ENCODE peak calls at places on chromosome 11, in four cellular contexts. One of them, this sample, is unnamed.

GRCh38 chr11:73262851-73263495 is 9.2 kb upstream of the P2RY6 start:
- DNase-seq in fibroblast of lung: peak; percentile 40
- DNase-seq in CD4-positive, CD25-positive, alpha-beta regulatory T cell: no peak
- DNase-seq in Panc1: no peak
- DNase-seq in this sample: no peak

GRCh38 chr11:58330861-58331260 is 28.0 kb downstream of the OR5B17 start:
- DNase-seq in Panc1: no peak
- DNase-seq in CD4-positive, CD25-positive, alpha-beta regulatory T cell: no peak
- DNase-seq in fibroblast of lung: peak; percentile 81
- DNase-seq in this sample: peak; percentile 32

GRCh38 chr11:62125881-62126280 is 2.1 kb downstream of the INCENP start:
- DNase-seq in CD4-positive, CD25-positive, alpha-beta regulatory T cell: no peak
- DNase-seq in fibroblast of lung: no peak
- DNase-seq in Panc1: no peak
- DNase-seq in this sample: no peak

GRCh38 chr11:34640050-34640971 is 19.4 kb downstream of the EHF start:
- DNase-seq in fibroblast of lung: no peak
- DNase-seq in Panc1: no peak
- DNase-seq in CD4-positive, CD25-positive, alpha-beta regulatory T cell: no peak
- DNase-seq in this sample: peak; percentile 71

GRCh38 chr11:1234771-1235614 is 12.1 kb downstream of the MUC5B start:
- DNase-seq in CD4-positive, CD25-positive, alpha-beta regulatory T cell: no peak
- DNase-seq in Panc1: no peak
- DNase-seq in fibroblast of lung: no peak
- DNase-seq in this sample: no peak

GRCh38 chr11:122656631-122657101 is 1.1 kb downstream of the UBASH3B start:
- DNase-seq in CD4-positive, CD25-positive, alpha-beta regulatory T cell: peak; percentile 50
- DNase-seq in fibroblast of lung: peak; percentile 41
- DNase-seq in Panc1: no peak
- DNase-seq in this sample: peak; percentile 46

GRCh38 chr11:119854521-119854920 is 125.5 kb upstream of the NECTIN1 start:
- DNase-seq in fibroblast of lung: no peak
- DNase-seq in CD4-positive, CD25-positive, alpha-beta regulatory T cell: no peak
- DNase-seq in Panc1: no peak
- DNase-seq in this sample: no peak

GRCh38 chr11:66472054-66472453 is 5.3 kb downstream of the PELI3 start:
- DNase-seq in CD4-positive, CD25-positive, alpha-beta regulatory T cell: no peak
- DNase-seq in Panc1: no peak
- DNase-seq in fibroblast of lung: no peak
- DNase-seq in this sample: no peak

GRCh38 chr11:119538748-119539147 is 115.8 kb upstream of the THY1 start:
- DNase-seq in Panc1: no peak
- DNase-seq in CD4-positive, CD25-positive, alpha-beta regulatory T cell: no peak
- DNase-seq in fibroblast of lung: no peak
- DNase-seq in this sample: no peak

GRCh38 chr11:11810764-11811726 is 30.7 kb upstream of the USP47 start:
- DNase-seq in Panc1: no peak
- DNase-seq in fibroblast of lung: no peak
- DNase-seq in CD4-positive, CD25-positive, alpha-beta regulatory T cell: no peak
- DNase-seq in this sample: no peak

GRCh38 chr11:40508307-40508706 is 951.1 kb downstream of the LRRC4C start:
- DNase-seq in CD4-positive, CD25-positive, alpha-beta regulatory T cell: no peak
- DNase-seq in fibroblast of lung: no peak
- DNase-seq in Panc1: no peak
- DNase-seq in this sample: no peak

GRCh38 chr11:117171648-117172051 is 6.9 kb upstream of the SIDT2 start:
- DNase-seq in fibroblast of lung: peak; percentile 62
- DNase-seq in CD4-positive, CD25-positive, alpha-beta regulatory T cell: no peak
- DNase-seq in Panc1: no peak
- DNase-seq in this sample: no peak

GRCh38 chr11:117170210-117170609 is 8.3 kb upstream of the SIDT2 start:
- DNase-seq in fibroblast of lung: peak; percentile 23
- DNase-seq in CD4-positive, CD25-positive, alpha-beta regulatory T cell: no peak
- DNase-seq in Panc1: no peak
- DNase-seq in this sample: no peak

GRCh38 chr11:117169726-117170125 is 8.8 kb upstream of the SIDT2 start:
- DNase-seq in CD4-positive, CD25-positive, alpha-beta regulatory T cell: no peak
- DNase-seq in fibroblast of lung: no peak
- DNase-seq in Panc1: no peak
- DNase-seq in this sample: no peak

GRCh38 chr11:117172678-117173421 is 5.7 kb upstream of the SIDT2 start:
- DNase-seq in fibroblast of lung: no peak
- DNase-seq in Panc1: no peak
- DNase-seq in CD4-positive, CD25-positive, alpha-beta regulatory T cell: no peak
- DNase-seq in this sample: peak; percentile 28

GRCh38 chr11:117171007-117171647 is 7.4 kb upstream of the SIDT2 start:
- DNase-seq in Panc1: no peak
- DNase-seq in CD4-positive, CD25-positive, alpha-beta regulatory T cell: no peak
- DNase-seq in fibroblast of lung: no peak
- DNase-seq in this sample: no peak
- H3K27ac ChIP-seq in Panc1: no peak overlapping the region
- H3K27ac ChIP-seq in CD4-positive, CD25-positive, alpha-beta regulatory T cell: no peak overlapping the region
- H3K27ac ChIP-seq in fibroblast of lung: no peak overlapping the region
- H3K27ac ChIP-seq in this sample: no peak overlapping the region

GRCh38 chr11:31810779-31811647 is at the start of gene PAX6:
- DNase-seq in CD4-positive, CD25-positive, alpha-beta regulatory T cell: peak; percentile 61
- DNase-seq in fibroblast of lung: peak; percentile 100
- DNase-seq in Panc1: no peak
- DNase-seq in this sample: no peak
- H3K27ac ChIP-seq in CD4-positive, CD25-positive, alpha-beta regulatory T cell: no peak within 1 kb of the TSS
- H3K27ac ChIP-seq in fibroblast of lung: no peak within 1 kb of the TSS
- H3K27ac ChIP-seq in Panc1: no peak within 1 kb of the TSS
- H3K27ac ChIP-seq in this sample: no peak within 1 kb of the TSS

GRCh38 chr11:64620286-64620962 is 29.4 kb downstream of the SLC22A12 start:
- DNase-seq in Panc1: no peak
- DNase-seq in fibroblast of lung: no peak
- DNase-seq in CD4-positive, CD25-positive, alpha-beta regulatory T cell: peak; percentile 2
- DNase-seq in this sample: no peak
- H3K27ac ChIP-seq in Panc1: no peak overlapping the region
- H3K27ac ChIP-seq in fibroblast of lung: no peak overlapping the region
- H3K27ac ChIP-seq in CD4-positive, CD25-positive, alpha-beta regulatory T cell: no peak overlapping the region
- H3K27ac ChIP-seq in this sample: no peak overlapping the region

GRCh38 chr11:116849491-116849890 is 12.1 kb upstream of the APOA1 start:
- DNase-seq in CD4-positive, CD25-positive, alpha-beta regulatory T cell: no peak
- DNase-seq in Panc1: no peak
- DNase-seq in fibroblast of lung: no peak
- DNase-seq in this sample: no peak

GRCh38 chr11:116853461-116854073 is 16.1 kb upstream of the APOA1 start:
- DNase-seq in Panc1: peak; percentile 41
- DNase-seq in CD4-positive, CD25-positive, alpha-beta regulatory T cell: peak; percentile 96
- DNase-seq in fibroblast of lung: peak; percentile 97
- DNase-seq in this sample: peak; percentile 97

GRCh38 chr11:116851631-116852030 is 14.2 kb upstream of the APOA1 start:
- DNase-seq in CD4-positive, CD25-positive, alpha-beta regulatory T cell: peak; percentile 80
- DNase-seq in Panc1: no peak
- DNase-seq in fibroblast of lung: peak; percentile 26
- DNase-seq in this sample: no peak

GRCh38 chr11:116855413-116855812 is 18.0 kb upstream of the APOA1 start:
- DNase-seq in Panc1: no peak
- DNase-seq in CD4-positive, CD25-positive, alpha-beta regulatory T cell: peak; percentile 61
- DNase-seq in fibroblast of lung: no peak
- DNase-seq in this sample: no peak

DNA sequence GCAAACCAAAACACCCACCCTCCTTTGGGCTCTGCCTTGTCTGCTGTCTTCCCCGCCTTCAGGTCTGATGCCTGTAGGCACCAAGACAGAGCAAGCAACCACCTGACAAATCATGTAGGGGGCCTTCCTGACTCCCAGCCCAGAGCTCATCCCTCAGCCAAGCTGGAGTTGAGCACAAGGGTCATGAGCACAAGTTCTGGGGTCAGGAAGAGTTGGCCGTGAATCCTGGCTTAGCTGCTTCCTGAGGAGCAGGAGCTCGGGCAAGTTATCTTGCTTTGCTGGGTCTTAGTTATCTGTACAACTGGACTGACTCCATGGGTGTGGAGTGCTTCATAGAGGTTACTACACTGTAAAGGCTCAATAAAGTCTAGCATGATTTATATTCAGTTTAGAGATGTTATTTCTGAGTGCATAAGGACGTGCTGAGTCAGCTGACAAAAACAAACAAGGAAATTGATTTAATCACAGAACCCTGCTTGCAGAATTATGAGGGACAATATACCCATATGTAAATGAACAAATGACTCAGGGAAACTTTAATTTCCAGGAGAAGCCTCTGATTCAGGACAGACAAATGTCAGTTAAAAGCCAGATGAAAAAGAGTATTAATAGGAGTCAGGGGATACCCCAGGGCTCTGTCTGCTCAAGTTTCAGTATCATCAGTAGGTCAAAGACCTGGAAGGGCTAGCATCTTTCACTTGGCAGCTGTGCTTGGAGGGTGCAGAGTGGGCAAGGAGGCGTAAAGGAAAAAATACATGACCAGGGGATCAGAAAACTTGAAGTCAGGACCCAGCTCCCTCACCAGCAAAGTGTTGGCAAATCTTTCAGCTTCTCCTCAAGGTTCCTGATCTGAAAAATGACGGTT is 15.1 kb upstream of the APOA1 start:
- DNase-seq in fibroblast of lung: peak; percentile 56
- DNase-seq in Panc1: no peak
- DNase-seq in CD4-positive, CD25-positive, alpha-beta regulatory T cell: peak; percentile 31
- DNase-seq in this sample: peak; percentile 41
- H3K27ac ChIP-seq in fibroblast of lung: peak overlapping the region; percentile 48
- H3K27ac ChIP-seq in Panc1: no peak overlapping the region
- H3K27ac ChIP-seq in CD4-positive, CD25-positive, alpha-beta regulatory T cell: peak overlapping the region; percentile 85
- H3K27ac ChIP-seq in this sample: peak overlapping the region; percentile 69

GRCh38 chr11:46597609-46598219 is 3.9 kb upstream of the AMBRA1 start:
- DNase-seq in fibroblast of lung: peak; percentile 65
- DNase-seq in Panc1: no peak
- DNase-seq in CD4-positive, CD25-positive, alpha-beta regulatory T cell: peak; percentile 14
- DNase-seq in this sample: no peak
- H3K27ac ChIP-seq in fibroblast of lung: no peak overlapping the region
- H3K27ac ChIP-seq in Panc1: no peak overlapping the region
- H3K27ac ChIP-seq in CD4-positive, CD25-positive, alpha-beta regulatory T cell: no peak overlapping the region
- H3K27ac ChIP-seq in this sample: no peak overlapping the region

GRCh38 chr11:63874511-63874910 is 35.6 kb downstream of the MARK2 start:
- DNase-seq in CD4-positive, CD25-positive, alpha-beta regulatory T cell: no peak
- DNase-seq in fibroblast of lung: no peak
- DNase-seq in Panc1: no peak
- DNase-seq in this sample: no peak
- H3K27ac ChIP-seq in CD4-positive, CD25-positive, alpha-beta regulatory T cell: no peak overlapping the region
- H3K27ac ChIP-seq in fibroblast of lung: no peak overlapping the region
- H3K27ac ChIP-seq in Panc1: no peak overlapping the region
- H3K27ac ChIP-seq in this sample: no peak overlapping the region

DNA sequence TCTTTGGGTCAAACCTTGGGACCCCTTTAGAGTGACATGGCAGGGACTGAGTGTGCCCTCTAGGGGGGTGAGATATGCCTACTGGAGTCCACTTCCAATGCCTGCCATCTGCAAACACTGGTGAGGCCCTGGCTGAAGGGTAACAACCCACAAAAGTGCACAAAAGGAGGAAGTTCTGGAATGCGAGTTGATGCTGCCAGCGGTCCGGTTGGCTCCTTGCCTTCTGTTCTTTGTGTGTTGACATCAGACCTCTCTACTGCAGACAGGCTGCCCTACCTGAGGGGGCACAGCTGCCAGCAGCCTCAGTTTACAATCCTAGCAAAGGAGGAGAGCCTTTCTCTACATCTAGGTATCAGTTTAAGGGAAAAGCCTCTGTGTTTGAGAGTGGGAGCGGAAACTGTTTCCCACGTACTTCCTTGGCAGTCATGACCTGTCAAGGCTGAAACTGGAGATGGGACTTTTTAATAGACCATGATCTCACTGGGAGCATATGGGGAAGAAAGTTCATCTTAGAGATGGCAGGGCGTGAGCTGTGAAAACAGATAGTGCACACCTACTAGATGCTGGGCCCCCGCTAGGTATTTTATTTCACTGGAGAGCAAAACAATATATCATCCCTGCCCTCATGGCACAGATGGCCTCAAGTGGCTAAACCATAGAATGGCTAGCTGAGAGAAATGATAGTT is 27.2 kb downstream of the BMAL1 start:
- DNase-seq in Panc1: no peak
- DNase-seq in fibroblast of lung: no peak
- DNase-seq in CD4-positive, CD25-positive, alpha-beta regulatory T cell: no peak
- DNase-seq in this sample: no peak
- H3K27ac ChIP-seq in Panc1: no peak overlapping the region
- H3K27ac ChIP-seq in fibroblast of lung: no peak overlapping the region
- H3K27ac ChIP-seq in CD4-positive, CD25-positive, alpha-beta regulatory T cell: no peak overlapping the region
- H3K27ac ChIP-seq in this sample: no peak overlapping the region

GRCh38 chr11:15565846-15566245 is 451.1 kb downstream of the INSC start:
- DNase-seq in fibroblast of lung: no peak
- DNase-seq in Panc1: no peak
- DNase-seq in CD4-positive, CD25-positive, alpha-beta regulatory T cell: no peak
- DNase-seq in this sample: no peak

GRCh38 chr11:15560689-15561467 is 446.2 kb downstream of the INSC start:
- DNase-seq in Panc1: no peak
- DNase-seq in CD4-positive, CD25-positive, alpha-beta regulatory T cell: no peak
- DNase-seq in fibroblast of lung: no peak
- DNase-seq in this sample: no peak

GRCh38 chr11:15562230-15562629 is 447.5 kb downstream of the INSC start:
- DNase-seq in Panc1: no peak
- DNase-seq in fibroblast of lung: no peak
- DNase-seq in CD4-positive, CD25-positive, alpha-beta regulatory T cell: no peak
- DNase-seq in this sample: no peak

GRCh38 chr11:15558513-15559181 is 443.9 kb downstream of the INSC start:
- DNase-seq in Panc1: no peak
- DNase-seq in fibroblast of lung: no peak
- DNase-seq in CD4-positive, CD25-positive, alpha-beta regulatory T cell: no peak
- DNase-seq in this sample: no peak

DNA sequence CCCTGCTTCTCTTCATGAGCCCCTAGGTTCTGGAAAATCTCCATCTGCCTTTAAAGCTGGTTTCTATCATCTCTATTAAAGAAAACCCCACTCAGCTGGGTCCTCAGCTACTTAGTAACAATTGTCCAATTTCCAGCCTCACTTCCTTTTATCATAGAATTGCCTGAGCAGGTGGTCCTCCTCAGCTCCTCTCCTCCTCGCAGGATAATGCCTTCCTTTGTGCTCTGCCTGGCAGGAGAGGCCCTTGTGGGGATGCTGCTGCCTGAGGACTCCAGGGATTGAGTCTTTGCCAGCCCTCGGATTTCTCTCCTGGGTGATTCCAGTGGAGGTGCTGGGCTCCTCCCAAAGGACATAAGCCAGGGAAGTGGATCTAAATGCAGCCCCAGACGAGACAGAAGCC is 448.3 kb downstream of the INSC start:
- DNase-seq in fibroblast of lung: no peak
- DNase-seq in CD4-positive, CD25-positive, alpha-beta regulatory T cell: no peak
- DNase-seq in Panc1: no peak
- DNase-seq in this sample: no peak
- H3K27ac ChIP-seq in fibroblast of lung: no peak overlapping the region
- H3K27ac ChIP-seq in CD4-positive, CD25-positive, alpha-beta regulatory T cell: no peak overlapping the region
- H3K27ac ChIP-seq in Panc1: no peak overlapping the region
- H3K27ac ChIP-seq in this sample: no peak overlapping the region

GRCh38 chr11:64183890-64184289 is 2.1 kb upstream of the STIP1 start:
- DNase-seq in fibroblast of lung: no peak
- DNase-seq in CD4-positive, CD25-positive, alpha-beta regulatory T cell: no peak
- DNase-seq in Panc1: no peak
- DNase-seq in this sample: no peak
- H3K27ac ChIP-seq in fibroblast of lung: no peak overlapping the region
- H3K27ac ChIP-seq in CD4-positive, CD25-positive, alpha-beta regulatory T cell: no peak overlapping the region
- H3K27ac ChIP-seq in Panc1: peak overlapping the region; percentile 98
- H3K27ac ChIP-seq in this sample: no peak overlapping the region

This sample was measured in foreskin keratinocyte.